ENCODE peak calls at places on chromosomes 1 and 21, in five cellular contexts. X is PC-9, R is bronchial epithelial cell, O is fibroblast of pulmonary artery, T is uterus. U is an unnamed sample.

GRCh38 chr1:233916706-233917105 is 12.2 kb downstream of the SLC35F3 start:
- DNase-seq in X (no peak), R (peak), O (no peak), T (no peak), U (no peak)

GRCh38 chr1:63908016-63908415 is 134.2 kb downstream of the ROR1 start:
- DNase-seq in X (no peak), R (no peak), O (peak), T (no peak), U (no peak)

GRCh38 chr1:95027046-95027445 is 45.7 kb downstream of the ALG14 start:
- DNase-seq in X (no peak), R (no peak), O (peak), T (no peak), U (no peak)

GRCh38 chr1:113488576-113489177 is 98.4 kb downstream of the MAGI3 start:
- DNase-seq in X (no peak), R (peak), O (no peak), T (no peak), U (no peak)

GRCh38 chr1:150566589-150567340 is 12.6 kb downstream of the MCL1 start:
- DNase-seq in X (no peak), R (no peak), O (peak), T (no peak), U (no peak)

GRCh38 chr1:94633051-94633450 is 91.5 kb upstream of the F3 start:
- DNase-seq in X (no peak), R (no peak), O (peak), T (no peak), U (no peak)

GRCh38 chr1:211485480-211485857 is 6.5 kb downstream of the RD3 start:
- DNase-seq in X (no peak), R (no peak), O (no peak), T (no peak), U (no peak)

GRCh38 chr1:145846191-145846590 is 761 bp downstream of the NUDT17 start:
- DNase-seq in X (peak), R (no peak), O (peak), T (no peak), U (no peak)

GRCh38 chr1:243396876-243397275 is 141.0 kb downstream of the SDCCAG8 start:
- DNase-seq in X (no peak), R (no peak), O (no peak), T (no peak), U (no peak)

GRCh38 chr1:88800382-88801051 is 90.8 kb downstream of the GTF2B start:
- DNase-seq in X (no peak), R (peak), O (peak), T (no peak), U (peak)

GRCh38 chr1:17646444-17647287 is 107.2 kb downstream of the ARHGEF10L start:
- DNase-seq in X (no peak), R (no peak), O (no peak), T (no peak), U (no peak)

GRCh38 chr1:29577512-29577911 is 341.2 kb downstream of the PTPRU start:
- DNase-seq in X (no peak), R (no peak), O (no peak), T (no peak), U (no peak)

GRCh38 chr1:65508051-65508450 is 87.6 kb downstream of the LEPR start:
- DNase-seq in X (no peak), R (no peak), O (no peak), T (no peak), U (no peak)

GRCh38 chr1:83905315-83905907 is 93.5 kb downstream of the TTLL7 start:
- DNase-seq in X (no peak), R (peak), O (peak), T (no peak), U (peak)

GRCh38 chr1:84365225-84366221 is 32.8 kb upstream of the DNASE2B start:
- DNase-seq in X (peak), R (peak), O (peak), T (no peak), U (no peak)

GRCh38 chr1:93648656-93649055 is 33.0 kb downstream of the BCAR3 start:
- DNase-seq in X (no peak), R (no peak), O (no peak), T (no peak), U (no peak)

GRCh38 chr1:230565141-230565540 is 77.1 kb upstream of the COG2 start:
- DNase-seq in X (no peak), R (no peak), O (no peak), T (no peak), U (no peak)

GRCh38 chr1:46487818-46488218 is 1.8 kb upstream of the DMBX1 start:
- DNase-seq in X (no peak), R (no peak), O (peak), T (no peak), U (no peak)

GRCh38 chr1:208273386-208274021 is 29.3 kb upstream of the PLXNA2 start:
- DNase-seq in X (no peak), R (no peak), O (no peak), T (no peak), U (no peak)

GRCh38 chr1:33128781-33129180 is 47.8 kb downstream of the AZIN2 start:
- DNase-seq in X (no peak), R (no peak), O (no peak), T (no peak), U (no peak)

GRCh38 chr1:84971957-84972356 is 25.0 kb downstream of the MCOLN2 start:
- DNase-seq in X (no peak), R (no peak), O (no peak), T (no peak), U (no peak)

GRCh38 chr1:171434717-171435346 is 50.5 kb upstream of the PRRC2C start:
- DNase-seq in X (no peak), R (peak), O (peak), T (peak), U (no peak)

GRCh38 chr1:168145184-168146159 is 8.7 kb upstream of the GPR161 start:
- DNase-seq in X (peak), R (peak), O (peak), T (peak), U (peak)

GRCh38 chr1:14696766-14697165 is 98.3 kb downstream of the KAZN start:
- DNase-seq in X (no peak), R (no peak), O (no peak), T (no peak), U (no peak)

GRCh38 chr1:156165083-156165482 is 11.7 kb downstream of the SEMA4A start:
- DNase-seq in X (no peak), R (no peak), O (no peak), T (no peak), U (no peak)

GRCh38 chr1:168845083-168845650 is 116.2 kb upstream of the DPT start:
- DNase-seq in X (no peak), R (no peak), O (no peak), T (no peak), U (no peak)

GRCh38 chr1:57839067-57839466 is 415.2 kb upstream of the DAB1 start:
- DNase-seq in X (no peak), R (no peak), O (peak), T (no peak), U (no peak)

GRCh38 chr1:49163041-49163440 is 386.4 kb upstream of the BEND5 start:
- DNase-seq in X (no peak), R (peak), O (peak), T (no peak), U (no peak)

GRCh38 chr1:34547043-34547674 is 207.7 kb upstream of the GJB5 start:
- DNase-seq in X (no peak), R (peak), O (no peak), T (no peak), U (no peak)

GRCh38 chr21:16522512-16522911 is 792.7 kb downstream of the USP25 start:
- DNase-seq in X (no peak), R (peak), O (peak), T (no peak), U (no peak)

GRCh38 chr1:181503130-181503810 is 20.0 kb downstream of the CACNA1E start:
- DNase-seq in X (no peak), R (peak), O (no peak), T (peak), U (no peak)

GRCh38 chr1:204075890-204076837 is 3.2 kb downstream of the SOX13 start:
- DNase-seq in X (no peak), R (no peak), O (no peak), T (no peak), U (no peak)
- H3K4me3 ChIP-seq in X (peak), R (no peak), O (no peak), T (peak), U (no peak)

GRCh38 chr1:166905136-166905535 is 29.1 kb upstream of the TADA1 start:
- DNase-seq in X (no peak), R (no peak), O (peak), T (no peak), U (no peak)
- H3K4me3 ChIP-seq in X (no peak), R (no peak), O (no peak), T (no peak), U (no peak)

GRCh38 chr1:6026095-6026809 is 19.4 kb upstream of the KCNAB2 start:
- DNase-seq in X (peak), R (peak), O (no peak), T (peak), U (peak)
- H3K4me3 ChIP-seq in X (peak), R (peak), O (no peak), T (no peak), U (peak)

GRCh38 chr1:183043254-183043653 is 20.0 kb downstream of the LAMC1 start:
- DNase-seq in X (no peak), R (no peak), O (no peak), T (no peak), U (no peak)
- H3K4me3 ChIP-seq in X (no peak), R (no peak), O (no peak), T (no peak), U (no peak)

GRCh38 chr21:45541221-45542039 is 810 bp downstream of the SLC19A1 start:
- DNase-seq in X (peak), R (peak), O (peak), T (peak), U (peak)
- H3K4me3 ChIP-seq in X (peak), R (peak), O (peak), T (peak), U (peak)

GRCh38 chr1:205812878-205813754 is at the start of gene SLC41A1:
- DNase-seq in X (peak), R (peak), O (peak), T (peak), U (peak)

GRCh38 chr1:205817988-205818387 is 5.0 kb upstream of the SLC41A1 start:
- DNase-seq in X (no peak), R (no peak), O (no peak), T (no peak), U (no peak)

GRCh38 chr1:205813755-205814058 is 709 bp upstream of the SLC41A1 start:
- DNase-seq in X (no peak), R (peak), O (no peak), T (no peak), U (peak)

GRCh38 chr1:205812271-205812877 is 624 bp downstream of the SLC41A1 start:
- DNase-seq in X (peak), R (no peak), O (peak), T (peak), U (no peak)

GRCh38 chr1:205817364-205817763 is 4.4 kb upstream of the SLC41A1 start:
- DNase-seq in X (no peak), R (no peak), O (no peak), T (no peak), U (no peak)
- H3K4me3 ChIP-seq in X (no peak), R (no peak), O (no peak), T (no peak), U (no peak)

DNA sequence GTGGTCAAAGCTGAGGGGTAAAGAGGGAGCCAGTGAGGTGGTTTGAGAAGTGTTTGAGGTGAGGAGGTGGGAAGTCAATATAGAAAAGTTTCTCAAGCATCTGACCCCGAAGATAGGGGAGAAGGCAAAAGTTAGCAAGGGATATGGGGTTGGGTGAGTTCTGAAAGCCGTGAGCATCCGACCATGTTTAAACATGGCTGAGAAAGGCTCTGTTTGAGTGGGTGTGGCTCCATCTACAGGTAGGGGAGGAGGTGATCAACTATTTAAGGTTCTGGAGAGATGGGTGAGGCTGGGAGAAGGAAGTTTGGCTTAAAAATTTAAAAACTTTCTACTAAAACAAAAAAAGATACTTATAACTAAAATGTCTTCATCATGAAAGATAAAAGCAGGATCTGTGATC is 273.8 kb downstream of the KCNJ6 start:
- DNase-seq in X (no peak), R (peak), O (no peak), T (no peak), U (no peak)
- H3K4me3 ChIP-seq in X (no peak), R (no peak), O (no peak), T (no peak), U (no peak)

GRCh38 chr1:28148880-28149195 is 27.7 kb downstream of the PTAFR start:
- DNase-seq in X (no peak), R (no peak), O (no peak), T (no peak), U (no peak)
- H3K4me3 ChIP-seq in X (no peak), R (no peak), O (no peak), T (no peak), U (no peak)

GRCh38 chr1:39287541-39287940 is 83.0 kb downstream of the MACF1 start:
- DNase-seq in X (no peak), R (no peak), O (no peak), T (no peak), U (no peak)

GRCh38 chr1:39277876-39278275 is 73.4 kb downstream of the MACF1 start:
- DNase-seq in X (no peak), R (no peak), O (no peak), T (no peak), U (no peak)

GRCh38 chr1:39283858-39284257 is 79.4 kb downstream of the MACF1 start:
- DNase-seq in X (no peak), R (no peak), O (no peak), T (no peak), U (no peak)

GRCh38 chr1:39282537-39283216 is 78.2 kb downstream of the MACF1 start:
- DNase-seq in X (no peak), R (no peak), O (no peak), T (peak), U (no peak)
- H3K4me3 ChIP-seq in X (no peak), R (no peak), O (no peak), T (no peak), U (no peak)

GRCh38 chr21:36692844-36693143 is 6.1 kb upstream of the SIM2 start:
- DNase-seq in X (no peak), R (no peak), O (no peak), T (no peak), U (no peak)

GRCh38 chr21:36691539-36692124 is 7.3 kb upstream of the SIM2 start:
- DNase-seq in X (no peak), R (no peak), O (no peak), T (no peak), U (no peak)

GRCh38 chr21:36690637-36691538 is 8.0 kb upstream of the SIM2 start:
- DNase-seq in X (no peak), R (no peak), O (no peak), T (no peak), U (no peak)

GRCh38 chr21:36693144-36694040 is 5.5 kb upstream of the SIM2 start:
- DNase-seq in X (no peak), R (no peak), O (no peak), T (no peak), U (no peak)

DNA sequence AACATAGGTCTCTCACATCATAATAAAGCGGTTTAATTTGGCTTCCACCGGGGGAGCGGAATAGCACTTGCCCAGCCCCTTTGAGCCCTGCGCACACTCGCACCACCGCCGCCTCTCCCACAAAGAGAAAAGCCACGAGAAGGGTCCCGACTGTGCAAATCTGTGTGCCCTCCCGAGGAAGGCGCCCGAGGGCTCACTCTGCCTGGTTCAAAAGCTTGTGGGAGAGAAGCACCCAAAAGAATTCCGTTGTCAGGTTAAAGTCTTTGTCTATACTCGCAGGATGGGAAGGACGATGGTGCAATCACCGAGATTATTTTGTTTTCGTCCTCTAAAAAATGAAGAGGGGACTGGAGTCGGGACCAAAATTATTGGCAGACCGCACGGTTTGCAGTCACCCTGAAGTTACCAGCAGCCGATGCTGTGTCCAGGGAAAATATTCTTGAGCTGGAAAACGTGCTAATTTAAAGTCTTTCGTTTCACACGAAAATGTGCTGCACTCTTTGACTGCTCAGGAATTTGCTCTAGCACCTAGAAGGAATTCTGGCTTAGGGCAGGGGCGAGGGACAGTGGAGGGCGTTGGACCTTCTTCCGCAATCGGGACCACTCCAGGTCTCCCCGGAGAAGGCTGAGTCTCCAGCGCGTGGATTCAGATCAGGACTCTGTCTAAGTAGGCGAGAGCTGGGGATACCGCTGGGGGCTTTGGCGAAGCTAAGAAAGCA is 6.6 kb upstream of the SIM2 start:
- DNase-seq in X (no peak), R (no peak), O (no peak), T (no peak), U (no peak)
- H3K4me3 ChIP-seq in X (no peak), R (no peak), O (no peak), T (no peak), U (no peak)

U was measured in CD8-positive, alpha-beta memory T cell.